ENCODE peak calls at places on chromosomes 2 and 18, in six cellular contexts. S, E, V, P, X and K are unnamed samples.
A peak's percentile ranks its signal among the peaks of the same experiment; 100 is the strongest.

GRCh38 chr18:63427566-63427965 is 5.3 kb upstream of the VPS4B start:
- DNase-seq in S (peak; percentile 60), E (no peak), V (no peak), P (peak; percentile 99), X (no peak), K (no peak)

GRCh38 chr2:208929489-208929864 is 494.4 kb upstream of the MAP2 start:
- DNase-seq in S (no peak), E (no peak), V (no peak), P (no peak), X (no peak), K (no peak)

GRCh38 chr18:12531747-12532146 is 124.0 kb downstream of the PRELID3A start:
- DNase-seq in S (no peak), E (no peak), V (no peak), P (no peak), X (no peak), K (no peak)

GRCh38 chr2:241500016-241500415 is 8.4 kb downstream of the STK25 start:
- DNase-seq in S (no peak), E (no peak), V (no peak), P (no peak), X (no peak), K (no peak)

GRCh38 chr2:204260162-204260877 is 285.0 kb upstream of the PARD3B start:
- DNase-seq in S (peak; percentile 91), E (peak; percentile 76), V (peak; percentile 40), P (peak; percentile 35), X (no peak), K (no peak)

GRCh38 chr2:232955856-232956255 is 57.2 kb downstream of the NGEF start:
- DNase-seq in S (no peak), E (no peak), V (no peak), P (no peak), X (no peak), K (no peak)

GRCh38 chr2:33344230-33344629 is 132.2 kb upstream of the RASGRP3 start:
- DNase-seq in S (no peak), E (no peak), V (no peak), P (no peak), X (no peak), K (no peak)

GRCh38 chr2:229137623-229138022 is 133.5 kb downstream of the PID1 start:
- DNase-seq in S (no peak), E (no peak), V (no peak), P (no peak), X (no peak), K (no peak)

GRCh38 chr2:8328189-8328588 is 353.7 kb upstream of the ID2 start:
- DNase-seq in S (peak; percentile 36), E (no peak), V (no peak), P (no peak), X (no peak), K (no peak)

GRCh38 chr2:235255716-235256115 is 238.1 kb upstream of the AGAP1 start:
- DNase-seq in S (no peak), E (no peak), V (no peak), P (no peak), X (no peak), K (no peak)

GRCh38 chr2:236998250-236998649 is 87.4 kb upstream of the COPS8 start:
- DNase-seq in S (no peak), E (no peak), V (no peak), P (peak; percentile 76), X (no peak), K (no peak)

GRCh38 chr2:175877845-175878563 is 124.1 kb downstream of the LNPK start:
- DNase-seq in S (no peak), E (no peak), V (no peak), P (no peak), X (no peak), K (no peak)

GRCh38 chr2:121321476-121321875 is 36.5 kb upstream of the TFCP2L1 start:
- DNase-seq in S (no peak), E (no peak), V (no peak), P (no peak), X (no peak), K (no peak)

GRCh38 chr18:12403601-12404506 is 3.9 kb upstream of the PRELID3A start:
- DNase-seq in S (no peak), E (peak; percentile 14), V (no peak), P (peak; percentile 69), X (no peak), K (no peak)

GRCh38 chr18:3221496-3221895 is 1.7 kb upstream of the MYOM1 start:
- DNase-seq in S (no peak), E (no peak), V (no peak), P (no peak), X (no peak), K (no peak)

GRCh38 chr18:10838594-10838993 is 310.8 kb downstream of the PIEZO2 start:
- DNase-seq in S (no peak), E (no peak), V (no peak), P (no peak), X (no peak), K (no peak)

GRCh38 chr2:219218279-219219112 is at the start of gene ABCB6:
- DNase-seq in S (peak; percentile 97), E (peak; percentile 99), V (peak; percentile 96), P (peak; percentile 67), X (peak; percentile 96), K (peak; percentile 71)

GRCh38 chr2:150644298-150645067 is 157.0 kb upstream of the RND3 start:
- DNase-seq in S (no peak), E (no peak), V (no peak), P (no peak), X (no peak), K (no peak)

GRCh38 chr2:113686537-113686936 is 59.5 kb downstream of the RABL2A start:
- DNase-seq in S (no peak), E (no peak), V (no peak), P (peak; percentile 66), X (no peak), K (no peak)

GRCh38 chr2:10404324-10405143 is 43.6 kb downstream of the ODC1 start:
- DNase-seq in S (no peak), E (no peak), V (no peak), P (no peak), X (no peak), K (no peak)

GRCh38 chr2:26997394-26997793 is 27.0 kb downstream of the MAPRE3 start:
- DNase-seq in S (no peak), E (no peak), V (no peak), P (no peak), X (no peak), K (no peak)

GRCh38 chr2:231600619-231601355 is 8.1 kb downstream of the TEX44 start:
- DNase-seq in S (no peak), E (no peak), V (no peak), P (no peak), X (no peak), K (no peak)

GRCh38 chr2:8539743-8540551 is 141.9 kb upstream of the ID2 start:
- DNase-seq in S (peak; percentile 74), E (peak; percentile 92), V (no peak), P (peak; percentile 89), X (peak; percentile 71), K (no peak)

GRCh38 chr2:162686336-162686735 is 152.2 kb downstream of the KCNH7 start:
- DNase-seq in S (no peak), E (no peak), V (no peak), P (no peak), X (no peak), K (no peak)

GRCh38 chr18:24089059-24089458 is 49.8 kb upstream of the CABYR start:
- DNase-seq in S (no peak), E (no peak), V (no peak), P (no peak), X (no peak), K (no peak)

GRCh38 chr2:239279508-239280295 is 121.1 kb downstream of the HDAC4 start:
- DNase-seq in S (peak; percentile 34), E (no peak), V (no peak), P (no peak), X (peak; percentile 30), K (no peak)

GRCh38 chr2:240930631-240931318 is 24.6 kb downstream of the CROCC2 start:
- DNase-seq in S (peak; percentile 42), E (no peak), V (no peak), P (no peak), X (peak; percentile 29), K (no peak)

GRCh38 chr2:17918789-17919188 is 40.3 kb downstream of the KCNS3 start:
- DNase-seq in S (peak; percentile 62), E (no peak), V (no peak), P (no peak), X (no peak), K (no peak)

GRCh38 chr2:176001281-176001902 is 675 bp downstream of the LNPK start:
- DNase-seq in S (peak; percentile 77), E (peak; percentile 38), V (peak; percentile 60), P (peak; percentile 53), X (peak; percentile 57), K (no peak)

GRCh38 chr18:62030091-62030985 is 137.5 kb upstream of the RNF152 start:
- DNase-seq in S (no peak), E (no peak), V (no peak), P (peak; percentile 38), X (no peak), K (no peak)
- TF ChIP-seq CTCF in S (no peak), E (no peak), V (peak; percentile 26), P (no peak), X (no peak), K (no peak)

DNA sequence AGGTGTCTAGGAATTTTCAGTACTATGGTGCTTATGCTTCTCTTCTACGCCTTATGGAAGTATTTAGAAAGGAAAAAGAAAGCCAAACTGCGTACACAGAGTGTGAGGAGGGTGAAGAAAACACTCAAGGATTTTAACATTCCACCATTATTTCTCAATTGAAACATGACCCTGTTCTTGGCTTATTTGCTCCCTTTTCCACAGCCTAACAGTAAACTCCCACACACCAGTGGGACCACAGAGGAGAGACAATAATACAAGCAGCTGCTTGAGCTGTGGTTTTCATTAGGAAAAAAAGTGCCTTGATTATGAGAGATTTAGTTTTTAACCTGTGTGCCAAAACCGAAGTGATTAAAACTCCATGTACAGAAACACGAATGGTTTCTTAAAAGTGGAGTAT is 134.3 kb downstream of the MEP1B start:
- DNase-seq in S (no peak), E (no peak), V (no peak), P (no peak), X (no peak), K (no peak)
- H3K4me1 ChIP-seq in S (no peaks in the 10 kb centered on the region), E (peaks cover 11% of the 10 kb centered on the region), V (no peaks in the 10 kb centered on the region), P (no peaks in the 10 kb centered on the region), X (no peaks in the 10 kb centered on the region), K (no peaks in the 10 kb centered on the region)

GRCh38 chr2:36453652-36454051 is 98.1 kb downstream of the CRIM1 start:
- DNase-seq in S (no peak), E (no peak), V (no peak), P (no peak), X (no peak), K (no peak)
- TF ChIP-seq CTCF in S (no peak), E (no peak), V (no peak), P (no peak), X (no peak), K (no peak)

GRCh38 chr18:8744038-8744437 is 38.7 kb downstream of the MTCL1 start:
- DNase-seq in S (no peak), E (no peak), V (no peak), P (no peak), X (no peak), K (no peak)

GRCh38 chr18:8745355-8746014 is 40.1 kb downstream of the MTCL1 start:
- DNase-seq in S (no peak), E (no peak), V (no peak), P (no peak), X (no peak), K (no peak)

GRCh38 chr18:8742382-8743361 is 37.3 kb downstream of the MTCL1 start:
- DNase-seq in S (no peak), E (no peak), V (no peak), P (no peak), X (no peak), K (no peak)

GRCh38 chr18:8744656-8745055 is 39.3 kb downstream of the MTCL1 start:
- DNase-seq in S (no peak), E (no peak), V (no peak), P (no peak), X (no peak), K (no peak)

GRCh38 chr18:8741524-8741923 is 36.2 kb downstream of the MTCL1 start:
- DNase-seq in S (no peak), E (no peak), V (no peak), P (no peak), X (no peak), K (no peak)
- H3K4me1 ChIP-seq in S (no peaks in the 10 kb centered on the region), E (no peaks in the 10 kb centered on the region), V (no peaks in the 10 kb centered on the region), P (no peaks in the 10 kb centered on the region), X (no peaks in the 10 kb centered on the region), K (peaks cover 3% of the 10 kb centered on the region)